ENCODE peak calls at places on chromosomes 6 and 20, in nine cellular contexts. B, R, O, G, J, A, K, M and V are unnamed samples.

GRCh38 chr20:10478205-10478604 is 43.1 kb downstream of the SLX4IP start:
- DNase-seq in J (no peak), G (no peak), M (no peak), O (no peak), R (no peak), A (no peak), B (no peak), K (no peak), V (no peak)

GRCh38 chr6:158640519-158640918 is 4.0 kb downstream of the DYNLT1 start:
- DNase-seq in R (no peak), G (no peak), A (no peak), J (no peak), O (no peak), M (no peak), B (no peak), K (no peak), V (no peak)

GRCh38 chr6:162715601-162716000 is 12.0 kb downstream of the PRKN start:
- DNase-seq in K (no peak), O (no peak), J (no peak), R (no peak), G (no peak), M (no peak), B (no peak), A (no peak), V (no peak)

GRCh38 chr6:9482030-9482731 is 932.7 kb downstream of the TFAP2A start:
- DNase-seq in K (peak; percentile 92), A (no peak), R (no peak), G (peak; percentile 96), O (peak; percentile 11), J (no peak), M (no peak), B (peak; percentile 78), V (peak; percentile 35)

GRCh38 chr20:51554538-51555165 is 12.1 kb upstream of the NFATC2 start:
- DNase-seq in R (no peak), A (no peak), B (no peak), J (no peak), G (peak; percentile 90), M (no peak), O (no peak), K (peak; percentile 54), V (no peak)

GRCh38 chr20:47487175-47487917 is 14.3 kb upstream of the NCOA3 start:
- DNase-seq in J (peak; percentile 98), B (no peak), M (peak; percentile 96), A (no peak), G (no peak), O (no peak), K (no peak), R (no peak), V (no peak)

GRCh38 chr6:39208233-39208720 is 21.0 kb downstream of the KCNK5 start:
- DNase-seq in B (no peak), O (no peak), M (no peak), J (no peak), K (no peak), G (no peak), R (no peak), A (no peak), V (no peak)

GRCh38 chr6:111712398-111712797 is 106.7 kb upstream of the TRAF3IP2 start:
- DNase-seq in K (no peak), R (no peak), J (no peak), M (no peak), A (no peak), O (no peak), G (peak; percentile 74), B (no peak), V (peak; percentile 46)

GRCh38 chr6:105560611-105561066 is 157.8 kb upstream of the PREP start:
- DNase-seq in A (no peak), K (peak; percentile 4), J (no peak), B (no peak), R (no peak), M (no peak), G (peak; percentile 86), O (no peak), V (no peak)

GRCh38 chr20:23048283-23049200 is 930 bp downstream of the THBD start:
- DNase-seq in A (no peak), M (no peak), J (no peak), B (no peak), R (peak; percentile 78), G (peak; percentile 78), K (peak; percentile 55), O (peak; percentile 84), V (peak; percentile 76)

GRCh38 chr20:41173791-41174341 is 36.5 kb downstream of the PLCG1 start:
- DNase-seq in G (no peak), R (no peak), J (no peak), B (no peak), M (no peak), O (no peak), A (no peak), K (no peak), V (no peak)

GRCh38 chr6:81995548-81996289 is 243.2 kb upstream of the TENT5A start:
- DNase-seq in O (no peak), G (peak; percentile 68), R (no peak), J (no peak), B (no peak), K (peak; percentile 72), M (no peak), A (no peak), V (no peak)

GRCh38 chr6:134741193-134741521 is 208.7 kb downstream of the ALDH8A1 start:
- DNase-seq in M (peak; percentile 9), K (peak; percentile 18), J (no peak), B (no peak), G (no peak), O (peak; percentile 52), R (peak; percentile 32), A (peak; percentile 43), V (no peak)

GRCh38 chr20:46539113-46539512 is 11.3 kb downstream of the OCSTAMP start:
- DNase-seq in K (no peak), B (no peak), M (no peak), G (no peak), J (no peak), A (no peak), R (no peak), O (peak; percentile 78), V (no peak)

GRCh38 chr6:57421503-57421902 is 104.1 kb downstream of the PRIM2 start:
- DNase-seq in O (no peak), M (no peak), B (no peak), A (no peak), R (no peak), J (no peak), K (no peak), G (no peak), V (no peak)

GRCh38 chr6:106098383-106099234 is 12.5 kb downstream of the PRDM1 start:
- DNase-seq in B (peak; percentile 38), G (peak; percentile 50), J (peak; percentile 71), A (no peak), R (peak; percentile 40), M (peak; percentile 52), O (peak; percentile 39), K (peak; percentile 78), V (peak; percentile 66)

GRCh38 chr20:39849664-39850063 is 839.4 kb downstream of the MAFB start:
- DNase-seq in G (peak; percentile 99), A (peak; percentile 70), O (no peak), R (no peak), M (no peak), J (no peak), K (no peak), B (no peak), V (peak; percentile 81)

GRCh38 chr6:89411269-89412070 is 603 bp downstream of the RRAGD start:
- DNase-seq in R (peak; percentile 83), O (peak; percentile 76), K (no peak), J (peak; percentile 34), M (peak; percentile 53), A (peak; percentile 80), G (peak; percentile 54), B (no peak), V (peak; percentile 54)

GRCh38 chr20:59850018-59850641 is 83.3 kb downstream of the SYCP2 start:
- DNase-seq in K (peak; percentile 78), O (peak; percentile 72), M (peak; percentile 45), R (peak; percentile 46), G (peak; percentile 46), J (peak; percentile 53), B (peak; percentile 28), A (no peak), V (peak; percentile 69)

GRCh38 chr20:2006452-2007381 is 12.9 kb upstream of the PDYN start:
- DNase-seq in K (peak; percentile 49), J (peak; percentile 21), O (peak; percentile 85), R (peak; percentile 78), G (peak; percentile 90), A (peak; percentile 72), B (peak; percentile 19), M (peak; percentile 52), V (peak; percentile 40)

GRCh38 chr6:150202404-150202803 is 59.6 kb downstream of the PPP1R14C start:
- DNase-seq in G (peak; percentile 75), R (no peak), K (peak; percentile 7), M (no peak), A (no peak), B (no peak), O (no peak), J (no peak), V (peak; percentile 44)

GRCh38 chr20:32452776-32453466 is 94.8 kb downstream of the ASXL1 start:
- DNase-seq in J (no peak), G (no peak), R (no peak), K (no peak), O (no peak), B (no peak), A (no peak), M (no peak), V (no peak)

GRCh38 chr6:30171677-30172471 is 8.5 kb downstream of the TRIM15 start:
- DNase-seq in B (no peak), J (no peak), O (peak; percentile 87), M (peak; percentile 15), K (no peak), A (peak; percentile 71), R (peak; percentile 79), G (peak; percentile 43), V (peak; percentile 52)
- H3K4me3 ChIP-seq in B (no peak overlapping the region), J (no peak overlapping the region), O (peak overlapping the region; percentile 60), M (no peak overlapping the region), K (no peak overlapping the region), A (no peak overlapping the region), R (peak overlapping the region; percentile 44), G (peak overlapping the region; percentile 1), V (no peak overlapping the region)

GRCh38 chr6:138431276-138432062 is 27.4 kb downstream of the HEBP2 start:
- DNase-seq in R (no peak), G (no peak), J (no peak), O (no peak), M (no peak), A (no peak), B (no peak), K (no peak), V (no peak)
- TF ChIP-seq EZH2phosphoT487 in R (no peak), G (no peak), J (no peak), O (no peak), M (no peak), A (no peak), B (no peak), K (no peak), V (no peak)

GRCh38 chr20:64261138-64261537 is 5.6 kb downstream of the PCMTD2 start:
- DNase-seq in J (no peak), G (peak; percentile 39), R (no peak), M (no peak), B (no peak), A (peak; percentile 86), K (no peak), O (no peak), V (peak; percentile 74)
- H3K4me3 ChIP-seq in J (no peak overlapping the region), G (no peak overlapping the region), R (no peak overlapping the region), M (no peak overlapping the region), B (no peak overlapping the region), A (no peak overlapping the region), K (no peak overlapping the region), O (no peak overlapping the region), V (no peak overlapping the region)

DNA sequence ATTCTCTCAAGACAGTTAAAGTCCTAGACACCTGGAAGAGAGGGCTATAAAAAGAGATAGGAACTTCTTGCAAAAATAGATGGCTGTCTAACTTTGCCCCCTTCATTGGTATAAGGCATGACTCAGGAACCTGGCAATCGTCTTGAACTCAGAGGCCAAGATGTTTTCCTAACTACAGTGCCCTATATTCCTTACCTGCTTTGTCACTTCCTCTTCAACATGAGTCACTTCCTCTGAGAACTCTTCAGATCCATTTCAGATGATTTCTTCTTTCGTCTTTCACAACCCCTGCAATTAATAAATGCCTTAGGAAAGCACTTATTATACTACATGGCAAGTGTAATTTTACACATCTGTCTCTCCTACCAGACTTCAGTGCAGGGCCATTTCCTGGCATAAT is 83.5 kb downstream of the HAO1 start:
- DNase-seq in M (peak; percentile 10), R (no peak), G (peak; percentile 82), A (no peak), O (no peak), B (no peak), K (peak; percentile 95), J (no peak), V (no peak)
- TF ChIP-seq EZH2phosphoT487 in M (no peak), R (no peak), G (no peak), A (no peak), O (no peak), B (no peak), K (no peak), J (no peak), V (no peak)